ENCODE peak calls at places on chromosomes 2 and 18, in five cellular contexts. N is fibroblast of lung, E is astrocyte, P is mucosa of descending colon, J is heart left ventricle. X is an unnamed sample.

GRCh38 chr2:72962911-72963310 is 45.6 kb downstream of the EMX1 start:
- DNase-seq in N (no peak), E (no peak), P (peak; percentile 12), J (no peak), X (no peak)

GRCh38 chr2:110832740-110833139 is 100.4 kb downstream of the ACOXL start:
- DNase-seq in N (no peak), E (no peak), P (no peak), J (no peak), X (no peak)

GRCh38 chr2:197705912-197706838 is 1.0 kb downstream of the MARS2 start:
- DNase-seq in N (peak; percentile 21), E (no peak), P (peak; percentile 33), J (no peak), X (peak; percentile 70)

GRCh38 chr2:109164739-109165221 is 35.8 kb downstream of the SH3RF3 start:
- DNase-seq in N (peak; percentile 75), E (peak; percentile 89), P (no peak), J (no peak), X (no peak)

GRCh38 chr2:136116111-136116812 is 1.7 kb downstream of the CXCR4 start:
- DNase-seq in N (no peak), E (no peak), P (peak; percentile 68), J (peak; percentile 73), X (peak; percentile 88)

GRCh38 chr2:168480356-168480755 is 24.3 kb downstream of the CERS6 start:
- DNase-seq in N (peak; percentile 38), E (no peak), P (no peak), J (no peak), X (no peak)

GRCh38 chr18:58176915-58177717 is 133.1 kb downstream of the NEDD4L start:
- DNase-seq in N (peak; percentile 92), E (peak; percentile 91), P (no peak), J (no peak), X (no peak)

GRCh38 chr2:119438128-119438656 is 6.5 kb downstream of the TMEM37 start:
- DNase-seq in N (no peak), E (no peak), P (no peak), J (no peak), X (no peak)

GRCh38 chr18:39845673-39846072 is 2109.4 kb upstream of the PIK3C3 start:
- DNase-seq in N (peak; percentile 30), E (no peak), P (no peak), J (no peak), X (no peak)

GRCh38 chr2:235553696-235554100 is 59.9 kb downstream of the AGAP1 start:
- DNase-seq in N (no peak), E (peak; percentile 34), P (no peak), J (no peak), X (no peak)

GRCh38 chr2:113762377-113763118 is 6.1 kb upstream of the SLC35F5 start:
- DNase-seq in N (peak; percentile 79), E (peak; percentile 90), P (no peak), J (no peak), X (no peak)

GRCh38 chr2:51782874-51783765 is 751.2 kb upstream of the NRXN1 start:
- DNase-seq in N (peak; percentile 6), E (peak; percentile 36), P (no peak), J (peak; percentile 43), X (no peak)

GRCh38 chr18:58105908-58106673 is 62.1 kb downstream of the NEDD4L start:
- DNase-seq in N (no peak), E (no peak), P (no peak), J (no peak), X (no peak)

GRCh38 chr2:143193121-143193520 is 63.9 kb downstream of the ARHGAP15 start:
- DNase-seq in N (no peak), E (no peak), P (no peak), J (no peak), X (no peak)

GRCh38 chr2:8475349-8476045 is 206.4 kb upstream of the ID2 start:
- DNase-seq in N (no peak), E (no peak), P (no peak), J (no peak), X (no peak)

GRCh38 chr2:200378652-200379290 is 72.3 kb downstream of the SPATS2L start:
- DNase-seq in N (peak; percentile 87), E (peak; percentile 84), P (no peak), J (no peak), X (no peak)

GRCh38 chr2:19686439-19686838 is 215.3 kb downstream of the TTC32 start:
- DNase-seq in N (no peak), E (no peak), P (no peak), J (no peak), X (no peak)

GRCh38 chr2:61443342-61444041 is 27.4 kb downstream of the USP34 start:
- DNase-seq in N (no peak), E (no peak), P (no peak), J (no peak), X (no peak)

GRCh38 chr2:104375206-104375605 is 478.7 kb upstream of the POU3F3 start:
- DNase-seq in N (no peak), E (no peak), P (no peak), J (no peak), X (no peak)

GRCh38 chr2:194135463-194135862 is 1521.6 kb upstream of the SLC39A10 start:
- DNase-seq in N (no peak), E (no peak), P (no peak), J (no peak), X (no peak)

GRCh38 chr2:240800241-240800640 is 19.8 kb downstream of the KIF1A start:
- DNase-seq in N (peak; percentile 9), E (peak; percentile 80), P (peak; percentile 4), J (peak; percentile 21), X (peak; percentile 52)

GRCh38 chr2:84906900-84907714 is 1.7 kb downstream of the TMSB10 start:
- DNase-seq in N (peak; percentile 93), E (peak; percentile 88), P (peak; percentile 80), J (peak; percentile 78), X (peak; percentile 84)

GRCh38 chr2:8003462-8004075 is 678.3 kb upstream of the ID2 start:
- DNase-seq in N (peak; percentile 78), E (peak; percentile 52), P (peak; percentile 42), J (peak; percentile 83), X (no peak)

GRCh38 chr2:61471905-61472805 is 1.3 kb upstream of the USP34 start:
- DNase-seq in N (peak; percentile 21), E (peak; percentile 15), P (no peak), J (no peak), X (no peak)

DNA sequence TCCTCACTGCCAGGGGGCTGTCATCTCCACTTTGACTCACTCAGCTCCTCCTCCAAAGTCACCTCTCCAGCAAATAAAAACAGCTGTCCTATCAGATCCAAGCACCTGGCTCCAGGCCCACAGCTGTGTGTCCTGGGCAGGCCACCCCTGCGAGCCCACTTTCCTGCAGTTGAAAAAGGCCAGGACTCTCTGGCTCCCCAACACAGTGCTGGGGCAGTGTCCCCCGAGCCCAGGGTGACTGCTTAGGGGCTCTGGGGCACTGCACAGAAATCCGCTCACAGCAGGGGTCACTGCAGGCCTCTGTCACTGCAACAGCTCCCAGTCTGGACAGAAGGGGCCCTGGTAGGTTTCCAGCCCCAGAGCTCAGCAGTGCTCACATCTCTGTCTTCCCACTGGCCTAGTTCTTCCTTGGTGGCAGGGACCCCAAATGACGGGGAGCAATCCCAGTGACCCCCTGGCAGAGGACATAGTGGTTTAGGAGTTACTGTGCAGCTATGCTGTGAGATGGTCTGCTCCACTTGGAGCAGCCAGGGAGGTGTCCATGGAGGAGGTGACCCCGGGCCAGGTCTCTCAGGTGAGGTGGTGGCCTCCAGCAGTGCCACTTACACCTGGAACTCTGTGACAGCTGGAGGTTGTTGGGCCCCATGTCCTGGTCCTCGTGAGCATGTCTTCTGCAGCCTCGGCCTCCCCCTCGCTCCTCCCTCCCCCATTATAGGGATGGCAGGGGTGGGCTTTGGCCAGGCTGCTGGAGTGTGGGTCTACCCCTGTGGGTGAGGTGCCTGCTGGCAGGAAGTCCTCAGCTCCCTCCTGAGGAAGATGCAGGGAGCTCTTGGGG is 35.5 kb downstream of the HS6ST1 start:
- DNase-seq in N (no peak), E (no peak), P (peak; percentile 27), J (no peak), X (peak; percentile 46)
- TF ChIP-seq CTCF in N (no peak), E (no peak), P (no peak), J (no peak), X (peak; percentile 8)

GRCh38 chr18:74803117-74803516 is 205.4 kb downstream of the ZNF407 start:
- DNase-seq in N (no peak), E (no peak), P (no peak), J (no peak), X (no peak)

GRCh38 chr18:74803769-74804168 is 206.1 kb downstream of the ZNF407 start:
- DNase-seq in N (peak; percentile 36), E (no peak), P (no peak), J (no peak), X (no peak)

GRCh38 chr18:74806073-74806472 is 208.4 kb downstream of the ZNF407 start:
- DNase-seq in N (no peak), E (no peak), P (peak; percentile 73), J (no peak), X (peak; percentile 66)

GRCh38 chr18:74804677-74805076 is 207.0 kb downstream of the ZNF407 start:
- DNase-seq in N (no peak), E (no peak), P (no peak), J (no peak), X (no peak)

GRCh38 chr18:74806700-74807416 is 209.2 kb downstream of the ZNF407 start:
- DNase-seq in N (peak; percentile 75), E (peak; percentile 92), P (no peak), J (no peak), X (no peak)
- H3K4me1 ChIP-seq in N (peaks cover 9% of the 10 kb centered on the region), E (peaks cover 14% of the 10 kb centered on the region), P (peaks cover 7% of the 10 kb centered on the region), J (no peaks in the 10 kb centered on the region), X (no peaks in the 10 kb centered on the region)

DNA sequence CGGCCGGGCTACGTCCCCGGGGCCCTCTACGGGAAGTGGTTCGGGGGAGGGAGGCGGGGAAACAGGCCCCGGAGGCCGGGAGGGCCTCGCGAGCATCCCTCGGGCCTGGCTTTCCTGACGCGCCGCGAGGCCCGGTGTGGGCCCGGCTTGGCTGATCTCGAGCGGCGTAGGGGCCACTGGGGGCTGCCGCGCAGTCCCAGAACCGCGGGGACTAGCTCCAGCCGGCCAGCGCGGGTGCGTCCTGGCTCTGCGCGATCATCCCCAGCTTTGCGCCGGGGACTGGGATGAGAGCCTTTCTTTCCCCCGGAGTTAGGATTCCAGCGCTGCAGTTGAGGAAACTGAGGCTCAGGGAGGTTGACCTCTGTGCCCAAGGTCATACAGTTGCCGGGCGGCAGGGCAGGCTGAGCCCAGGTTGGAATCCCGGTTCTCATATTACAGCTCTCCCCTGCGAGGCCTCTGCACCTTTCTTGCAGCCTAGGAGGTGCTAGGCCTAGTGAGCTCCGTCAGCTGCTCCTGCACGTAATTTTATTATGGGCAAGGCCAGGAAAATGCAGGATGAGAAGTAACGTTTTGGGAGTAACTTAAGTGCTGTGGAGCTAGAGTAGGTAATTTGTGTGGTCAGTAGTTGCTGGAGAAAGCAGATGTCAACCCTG is 501 bp downstream of the LPIN1 start:
- DNase-seq in N (peak; percentile 33), E (peak; percentile 26), P (no peak), J (no peak), X (no peak)
- TF ChIP-seq CTCF in N (no peak), E (no peak), P (no peak), J (no peak), X (no peak)

DNA sequence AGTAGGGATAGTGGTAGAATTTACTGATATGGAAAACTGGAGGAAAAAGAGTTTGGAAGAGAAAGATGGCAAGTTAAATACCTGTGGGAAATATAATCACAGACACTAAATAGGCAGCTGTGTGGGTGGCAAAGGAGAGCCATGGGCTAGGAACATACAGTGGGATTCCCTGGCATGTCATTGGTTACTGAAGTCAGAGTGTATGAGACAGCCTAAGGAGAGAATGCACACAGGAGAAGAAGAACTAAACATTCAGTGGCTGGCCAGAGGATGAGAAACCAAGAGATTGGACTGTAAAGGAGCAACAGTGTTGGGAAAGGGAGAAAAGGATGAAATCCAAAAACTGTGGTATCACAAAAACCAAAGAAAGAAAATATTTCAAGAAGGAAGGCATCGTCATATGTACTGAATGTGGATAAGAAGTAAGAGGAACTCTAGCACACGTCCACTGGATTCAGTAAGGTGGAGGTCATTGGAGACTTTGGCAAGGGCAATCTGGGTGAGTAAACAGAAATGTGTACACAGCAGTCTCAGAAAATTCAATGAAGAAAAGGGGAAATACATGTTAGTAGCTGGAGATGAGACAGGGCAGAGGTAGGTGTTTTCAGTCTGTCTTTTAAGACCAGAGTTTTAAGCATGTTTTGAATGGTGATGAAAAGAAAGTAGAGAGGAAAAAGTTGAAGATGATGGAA is 83.3 kb downstream of the SPIRE1 start:
- DNase-seq in N (no peak), E (no peak), P (no peak), J (no peak), X (no peak)
- H3K4me1 ChIP-seq in N (no peaks in the 10 kb centered on the region), E (no peaks in the 10 kb centered on the region), P (no peaks in the 10 kb centered on the region), J (peaks cover 4% of the 10 kb centered on the region), X (no peaks in the 10 kb centered on the region)

X was measured in upper lobe of right lung.